ENCODE peak calls at places on chromosomes 2 and 18, in eight cellular contexts. One of them, this sample, is unnamed.

GRCh38 chr18:3481696-3482210 is 31.8 kb downstream of the TGIF1 start:
- DNase-seq in kidney tubule cell: no peak
- DNase-seq in naive B cell: no peak
- DNase-seq in naive thymus-derived CD8-positive, alpha-beta T cell: peak; percentile 7
- DNase-seq in activated naive CD8-positive, alpha-beta T cell treated with anti-CD3 and anti-CD28 coated beads, Interleukin-2, amount 50 U/mL, for 24 hours: peak; percentile 18
- DNase-seq in activated gamma-delta T cell treated with Interleukin-2 at 50 U/mL for 16 hours: peak; percentile 23
- DNase-seq in NCI-H146: no peak
- DNase-seq in left ventricle myocardium superior: no peak
- DNase-seq in this sample: no peak

GRCh38 chr18:76494181-76494540 is 881 bp downstream of the ZNF516 start:
- DNase-seq in NCI-H146: peak; percentile 84
- DNase-seq in activated gamma-delta T cell treated with Interleukin-2 at 50 U/mL for 16 hours: no peak
- DNase-seq in naive B cell: peak; percentile 17
- DNase-seq in left ventricle myocardium superior: peak; percentile 53
- DNase-seq in naive thymus-derived CD8-positive, alpha-beta T cell: no peak
- DNase-seq in activated naive CD8-positive, alpha-beta T cell treated with anti-CD3 and anti-CD28 coated beads, Interleukin-2, amount 50 U/mL, for 24 hours: peak; percentile 27
- DNase-seq in kidney tubule cell: peak; percentile 19
- DNase-seq in this sample: no peak

GRCh38 chr18:37662546-37663339 is 97.1 kb upstream of the CELF4 start:
- DNase-seq in left ventricle myocardium superior: no peak
- DNase-seq in naive B cell: no peak
- DNase-seq in activated gamma-delta T cell treated with Interleukin-2 at 50 U/mL for 16 hours: no peak
- DNase-seq in kidney tubule cell: no peak
- DNase-seq in naive thymus-derived CD8-positive, alpha-beta T cell: no peak
- DNase-seq in activated naive CD8-positive, alpha-beta T cell treated with anti-CD3 and anti-CD28 coated beads, Interleukin-2, amount 50 U/mL, for 24 hours: no peak
- DNase-seq in NCI-H146: no peak
- DNase-seq in this sample: no peak

GRCh38 chr2:176638167-176639015 is 369.1 kb downstream of the MTX2 start:
- DNase-seq in activated naive CD8-positive, alpha-beta T cell treated with anti-CD3 and anti-CD28 coated beads, Interleukin-2, amount 50 U/mL, for 24 hours: peak; percentile 71
- DNase-seq in NCI-H146: peak; percentile 70
- DNase-seq in left ventricle myocardium superior: peak; percentile 81
- DNase-seq in naive B cell: peak; percentile 19
- DNase-seq in kidney tubule cell: peak; percentile 76
- DNase-seq in naive thymus-derived CD8-positive, alpha-beta T cell: peak; percentile 57
- DNase-seq in activated gamma-delta T cell treated with Interleukin-2 at 50 U/mL for 16 hours: peak; percentile 42
- DNase-seq in this sample: peak; percentile 76

GRCh38 chr2:41925009-41925408 is 122.8 kb upstream of the PKDCC start:
- DNase-seq in activated naive CD8-positive, alpha-beta T cell treated with anti-CD3 and anti-CD28 coated beads, Interleukin-2, amount 50 U/mL, for 24 hours: no peak
- DNase-seq in naive thymus-derived CD8-positive, alpha-beta T cell: no peak
- DNase-seq in NCI-H146: no peak
- DNase-seq in naive B cell: no peak
- DNase-seq in activated gamma-delta T cell treated with Interleukin-2 at 50 U/mL for 16 hours: no peak
- DNase-seq in left ventricle myocardium superior: no peak
- DNase-seq in kidney tubule cell: no peak
- DNase-seq in this sample: no peak

GRCh38 chr18:26803643-26804042 is 61.9 kb downstream of the AQP4 start:
- DNase-seq in naive thymus-derived CD8-positive, alpha-beta T cell: no peak
- DNase-seq in kidney tubule cell: peak; percentile 28
- DNase-seq in activated gamma-delta T cell treated with Interleukin-2 at 50 U/mL for 16 hours: no peak
- DNase-seq in activated naive CD8-positive, alpha-beta T cell treated with anti-CD3 and anti-CD28 coated beads, Interleukin-2, amount 50 U/mL, for 24 hours: no peak
- DNase-seq in naive B cell: no peak
- DNase-seq in left ventricle myocardium superior: no peak
- DNase-seq in NCI-H146: peak; percentile 63
- DNase-seq in this sample: no peak

GRCh38 chr2:27185331-27186026 is 26.4 kb upstream of the ATRAID start:
- DNase-seq in activated gamma-delta T cell treated with Interleukin-2 at 50 U/mL for 16 hours: no peak
- DNase-seq in left ventricle myocardium superior: no peak
- DNase-seq in activated naive CD8-positive, alpha-beta T cell treated with anti-CD3 and anti-CD28 coated beads, Interleukin-2, amount 50 U/mL, for 24 hours: no peak
- DNase-seq in NCI-H146: no peak
- DNase-seq in naive B cell: no peak
- DNase-seq in kidney tubule cell: no peak
- DNase-seq in naive thymus-derived CD8-positive, alpha-beta T cell: no peak
- DNase-seq in this sample: no peak

GRCh38 chr2:144606756-144607498 is 87.0 kb upstream of the ZEB2 start:
- DNase-seq in naive B cell: no peak
- DNase-seq in kidney tubule cell: no peak
- DNase-seq in naive thymus-derived CD8-positive, alpha-beta T cell: no peak
- DNase-seq in NCI-H146: no peak
- DNase-seq in activated gamma-delta T cell treated with Interleukin-2 at 50 U/mL for 16 hours: no peak
- DNase-seq in activated naive CD8-positive, alpha-beta T cell treated with anti-CD3 and anti-CD28 coated beads, Interleukin-2, amount 50 U/mL, for 24 hours: no peak
- DNase-seq in left ventricle myocardium superior: no peak
- DNase-seq in this sample: no peak

GRCh38 chr2:12493031-12493513 is 223.7 kb upstream of the TRIB2 start:
- DNase-seq in naive B cell: no peak
- DNase-seq in NCI-H146: no peak
- DNase-seq in left ventricle myocardium superior: peak; percentile 47
- DNase-seq in activated naive CD8-positive, alpha-beta T cell treated with anti-CD3 and anti-CD28 coated beads, Interleukin-2, amount 50 U/mL, for 24 hours: peak; percentile 22
- DNase-seq in kidney tubule cell: peak; percentile 67
- DNase-seq in activated gamma-delta T cell treated with Interleukin-2 at 50 U/mL for 16 hours: no peak
- DNase-seq in naive thymus-derived CD8-positive, alpha-beta T cell: no peak
- DNase-seq in this sample: peak; percentile 73

GRCh38 chr2:102975996-102976636 is 214.3 kb downstream of the TMEM182 start:
- DNase-seq in naive B cell: no peak
- DNase-seq in kidney tubule cell: peak; percentile 52
- DNase-seq in activated gamma-delta T cell treated with Interleukin-2 at 50 U/mL for 16 hours: no peak
- DNase-seq in naive thymus-derived CD8-positive, alpha-beta T cell: no peak
- DNase-seq in activated naive CD8-positive, alpha-beta T cell treated with anti-CD3 and anti-CD28 coated beads, Interleukin-2, amount 50 U/mL, for 24 hours: no peak
- DNase-seq in left ventricle myocardium superior: no peak
- DNase-seq in NCI-H146: peak; percentile 6
- DNase-seq in this sample: peak; percentile 32

GRCh38 chr18:3869848-3870247 is 419.9 kb downstream of the TGIF1 start:
- DNase-seq in activated naive CD8-positive, alpha-beta T cell treated with anti-CD3 and anti-CD28 coated beads, Interleukin-2, amount 50 U/mL, for 24 hours: no peak
- DNase-seq in kidney tubule cell: peak; percentile 75
- DNase-seq in NCI-H146: peak; percentile 53
- DNase-seq in naive B cell: peak; percentile 5
- DNase-seq in left ventricle myocardium superior: no peak
- DNase-seq in activated gamma-delta T cell treated with Interleukin-2 at 50 U/mL for 16 hours: no peak
- DNase-seq in naive thymus-derived CD8-positive, alpha-beta T cell: no peak
- DNase-seq in this sample: peak; percentile 44

GRCh38 chr2:227154976-227155375 is 9.0 kb downstream of the COL4A4 start:
- DNase-seq in kidney tubule cell: peak; percentile 85
- DNase-seq in naive B cell: no peak
- DNase-seq in activated naive CD8-positive, alpha-beta T cell treated with anti-CD3 and anti-CD28 coated beads, Interleukin-2, amount 50 U/mL, for 24 hours: no peak
- DNase-seq in activated gamma-delta T cell treated with Interleukin-2 at 50 U/mL for 16 hours: no peak
- DNase-seq in left ventricle myocardium superior: peak; percentile 74
- DNase-seq in NCI-H146: no peak
- DNase-seq in naive thymus-derived CD8-positive, alpha-beta T cell: no peak
- DNase-seq in this sample: peak; percentile 27

GRCh38 chr2:220279372-220279771 is 651.9 kb downstream of the SLC4A3 start:
- DNase-seq in left ventricle myocardium superior: no peak
- DNase-seq in kidney tubule cell: peak; percentile 93
- DNase-seq in activated gamma-delta T cell treated with Interleukin-2 at 50 U/mL for 16 hours: no peak
- DNase-seq in NCI-H146: no peak
- DNase-seq in naive B cell: no peak
- DNase-seq in naive thymus-derived CD8-positive, alpha-beta T cell: no peak
- DNase-seq in activated naive CD8-positive, alpha-beta T cell treated with anti-CD3 and anti-CD28 coated beads, Interleukin-2, amount 50 U/mL, for 24 hours: no peak
- DNase-seq in this sample: peak; percentile 80

GRCh38 chr2:132416080-132416911 is at the start of gene GPR39:
- DNase-seq in naive thymus-derived CD8-positive, alpha-beta T cell: no peak
- DNase-seq in activated naive CD8-positive, alpha-beta T cell treated with anti-CD3 and anti-CD28 coated beads, Interleukin-2, amount 50 U/mL, for 24 hours: no peak
- DNase-seq in NCI-H146: peak; percentile 43
- DNase-seq in activated gamma-delta T cell treated with Interleukin-2 at 50 U/mL for 16 hours: no peak
- DNase-seq in naive B cell: no peak
- DNase-seq in kidney tubule cell: peak; percentile 100
- DNase-seq in left ventricle myocardium superior: peak; percentile 56
- DNase-seq in this sample: peak; percentile 99

GRCh38 chr2:8315766-8316165 is 366.1 kb upstream of the ID2 start:
- DNase-seq in left ventricle myocardium superior: no peak
- DNase-seq in naive B cell: no peak
- DNase-seq in activated gamma-delta T cell treated with Interleukin-2 at 50 U/mL for 16 hours: no peak
- DNase-seq in naive thymus-derived CD8-positive, alpha-beta T cell: no peak
- DNase-seq in NCI-H146: no peak
- DNase-seq in kidney tubule cell: no peak
- DNase-seq in activated naive CD8-positive, alpha-beta T cell treated with anti-CD3 and anti-CD28 coated beads, Interleukin-2, amount 50 U/mL, for 24 hours: no peak
- DNase-seq in this sample: no peak

GRCh38 chr2:220243571-220243970 is 616.1 kb downstream of the SLC4A3 start:
- DNase-seq in activated gamma-delta T cell treated with Interleukin-2 at 50 U/mL for 16 hours: no peak
- DNase-seq in activated naive CD8-positive, alpha-beta T cell treated with anti-CD3 and anti-CD28 coated beads, Interleukin-2, amount 50 U/mL, for 24 hours: no peak
- DNase-seq in NCI-H146: no peak
- DNase-seq in naive thymus-derived CD8-positive, alpha-beta T cell: no peak
- DNase-seq in naive B cell: no peak
- DNase-seq in kidney tubule cell: no peak
- DNase-seq in left ventricle myocardium superior: no peak
- DNase-seq in this sample: no peak

GRCh38 chr2:160920791-160921303 is 239.4 kb upstream of the TANK start:
- DNase-seq in naive B cell: no peak
- DNase-seq in naive thymus-derived CD8-positive, alpha-beta T cell: no peak
- DNase-seq in activated gamma-delta T cell treated with Interleukin-2 at 50 U/mL for 16 hours: no peak
- DNase-seq in left ventricle myocardium superior: peak; percentile 41
- DNase-seq in activated naive CD8-positive, alpha-beta T cell treated with anti-CD3 and anti-CD28 coated beads, Interleukin-2, amount 50 U/mL, for 24 hours: no peak
- DNase-seq in NCI-H146: no peak
- DNase-seq in kidney tubule cell: no peak
- DNase-seq in this sample: no peak

GRCh38 chr2:30639836-30640235 is 167.4 kb downstream of the CAPN13 start:
- DNase-seq in kidney tubule cell: no peak
- DNase-seq in left ventricle myocardium superior: no peak
- DNase-seq in naive B cell: no peak
- DNase-seq in activated naive CD8-positive, alpha-beta T cell treated with anti-CD3 and anti-CD28 coated beads, Interleukin-2, amount 50 U/mL, for 24 hours: no peak
- DNase-seq in naive thymus-derived CD8-positive, alpha-beta T cell: no peak
- DNase-seq in NCI-H146: peak; percentile 53
- DNase-seq in activated gamma-delta T cell treated with Interleukin-2 at 50 U/mL for 16 hours: no peak
- DNase-seq in this sample: no peak

GRCh38 chr18:58937204-58937603 is 72.5 kb downstream of the ZNF532 start:
- DNase-seq in kidney tubule cell: peak; percentile 53
- DNase-seq in activated naive CD8-positive, alpha-beta T cell treated with anti-CD3 and anti-CD28 coated beads, Interleukin-2, amount 50 U/mL, for 24 hours: no peak
- DNase-seq in left ventricle myocardium superior: no peak
- DNase-seq in naive B cell: no peak
- DNase-seq in activated gamma-delta T cell treated with Interleukin-2 at 50 U/mL for 16 hours: no peak
- DNase-seq in naive thymus-derived CD8-positive, alpha-beta T cell: no peak
- DNase-seq in NCI-H146: no peak
- DNase-seq in this sample: no peak

GRCh38 chr2:231680992-231681852 is 27.1 kb upstream of the PTMA start:
- DNase-seq in left ventricle myocardium superior: peak; percentile 96
- DNase-seq in naive thymus-derived CD8-positive, alpha-beta T cell: no peak
- DNase-seq in NCI-H146: peak; percentile 91
- DNase-seq in activated naive CD8-positive, alpha-beta T cell treated with anti-CD3 and anti-CD28 coated beads, Interleukin-2, amount 50 U/mL, for 24 hours: no peak
- DNase-seq in kidney tubule cell: peak; percentile 83
- DNase-seq in activated gamma-delta T cell treated with Interleukin-2 at 50 U/mL for 16 hours: no peak
- DNase-seq in naive B cell: peak; percentile 49
- DNase-seq in this sample: no peak

GRCh38 chr2:8059794-8060193 is 622.1 kb upstream of the ID2 start:
- DNase-seq in naive B cell: no peak
- DNase-seq in NCI-H146: no peak
- DNase-seq in activated gamma-delta T cell treated with Interleukin-2 at 50 U/mL for 16 hours: no peak
- DNase-seq in naive thymus-derived CD8-positive, alpha-beta T cell: no peak
- DNase-seq in left ventricle myocardium superior: no peak
- DNase-seq in activated naive CD8-positive, alpha-beta T cell treated with anti-CD3 and anti-CD28 coated beads, Interleukin-2, amount 50 U/mL, for 24 hours: no peak
- DNase-seq in kidney tubule cell: no peak
- DNase-seq in this sample: no peak

GRCh38 chr2:219538488-219539294 is 4.9 kb downstream of the CHPF start:
- DNase-seq in naive B cell: no peak
- DNase-seq in activated naive CD8-positive, alpha-beta T cell treated with anti-CD3 and anti-CD28 coated beads, Interleukin-2, amount 50 U/mL, for 24 hours: no peak
- DNase-seq in kidney tubule cell: no peak
- DNase-seq in left ventricle myocardium superior: no peak
- DNase-seq in activated gamma-delta T cell treated with Interleukin-2 at 50 U/mL for 16 hours: no peak
- DNase-seq in NCI-H146: no peak
- DNase-seq in naive thymus-derived CD8-positive, alpha-beta T cell: no peak
- DNase-seq in this sample: no peak

GRCh38 chr2:69466728-69467127 is 29.5 kb upstream of the NFU1 start:
- DNase-seq in NCI-H146: no peak
- DNase-seq in naive thymus-derived CD8-positive, alpha-beta T cell: no peak
- DNase-seq in activated gamma-delta T cell treated with Interleukin-2 at 50 U/mL for 16 hours: no peak
- DNase-seq in left ventricle myocardium superior: no peak
- DNase-seq in kidney tubule cell: no peak
- DNase-seq in naive B cell: no peak
- DNase-seq in activated naive CD8-positive, alpha-beta T cell treated with anti-CD3 and anti-CD28 coated beads, Interleukin-2, amount 50 U/mL, for 24 hours: no peak
- DNase-seq in this sample: no peak

GRCh38 chr2:31353121-31353520 is 61.4 kb downstream of the XDH start:
- DNase-seq in left ventricle myocardium superior: no peak
- DNase-seq in naive B cell: no peak
- DNase-seq in activated gamma-delta T cell treated with Interleukin-2 at 50 U/mL for 16 hours: no peak
- DNase-seq in kidney tubule cell: no peak
- DNase-seq in activated naive CD8-positive, alpha-beta T cell treated with anti-CD3 and anti-CD28 coated beads, Interleukin-2, amount 50 U/mL, for 24 hours: no peak
- DNase-seq in naive thymus-derived CD8-positive, alpha-beta T cell: no peak
- DNase-seq in NCI-H146: no peak
- DNase-seq in this sample: no peak

GRCh38 chr18:12361770-12362378 is 15.2 kb downstream of the AFG3L2 start:
- DNase-seq in naive B cell: no peak
- DNase-seq in naive thymus-derived CD8-positive, alpha-beta T cell: no peak
- DNase-seq in activated naive CD8-positive, alpha-beta T cell treated with anti-CD3 and anti-CD28 coated beads, Interleukin-2, amount 50 U/mL, for 24 hours: no peak
- DNase-seq in left ventricle myocardium superior: peak; percentile 86
- DNase-seq in kidney tubule cell: peak; percentile 54
- DNase-seq in activated gamma-delta T cell treated with Interleukin-2 at 50 U/mL for 16 hours: no peak
- DNase-seq in NCI-H146: no peak
- DNase-seq in this sample: no peak

GRCh38 chr2:126775300-126775985 is 119.5 kb downstream of the GYPC start:
- DNase-seq in naive B cell: no peak
- DNase-seq in kidney tubule cell: no peak
- DNase-seq in activated gamma-delta T cell treated with Interleukin-2 at 50 U/mL for 16 hours: no peak
- DNase-seq in left ventricle myocardium superior: no peak
- DNase-seq in naive thymus-derived CD8-positive, alpha-beta T cell: no peak
- DNase-seq in NCI-H146: no peak
- DNase-seq in activated naive CD8-positive, alpha-beta T cell treated with anti-CD3 and anti-CD28 coated beads, Interleukin-2, amount 50 U/mL, for 24 hours: no peak
- DNase-seq in this sample: no peak

GRCh38 chr2:231646471-231646870 is 53.8 kb downstream of the TEX44 start:
- DNase-seq in kidney tubule cell: no peak
- DNase-seq in naive thymus-derived CD8-positive, alpha-beta T cell: no peak
- DNase-seq in NCI-H146: no peak
- DNase-seq in naive B cell: no peak
- DNase-seq in activated naive CD8-positive, alpha-beta T cell treated with anti-CD3 and anti-CD28 coated beads, Interleukin-2, amount 50 U/mL, for 24 hours: no peak
- DNase-seq in activated gamma-delta T cell treated with Interleukin-2 at 50 U/mL for 16 hours: no peak
- DNase-seq in left ventricle myocardium superior: no peak
- DNase-seq in this sample: peak; percentile 64

GRCh38 chr2:48883661-48884060 is 128.1 kb upstream of the LHCGR start:
- DNase-seq in naive B cell: no peak
- DNase-seq in naive thymus-derived CD8-positive, alpha-beta T cell: no peak
- DNase-seq in activated naive CD8-positive, alpha-beta T cell treated with anti-CD3 and anti-CD28 coated beads, Interleukin-2, amount 50 U/mL, for 24 hours: no peak
- DNase-seq in activated gamma-delta T cell treated with Interleukin-2 at 50 U/mL for 16 hours: no peak
- DNase-seq in kidney tubule cell: no peak
- DNase-seq in NCI-H146: no peak
- DNase-seq in left ventricle myocardium superior: no peak
- DNase-seq in this sample: no peak

GRCh38 chr2:25664531-25665307 is 8.7 kb downstream of the DTNB start:
- DNase-seq in activated naive CD8-positive, alpha-beta T cell treated with anti-CD3 and anti-CD28 coated beads, Interleukin-2, amount 50 U/mL, for 24 hours: peak; percentile 34
- DNase-seq in activated gamma-delta T cell treated with Interleukin-2 at 50 U/mL for 16 hours: peak; percentile 14
- DNase-seq in naive B cell: peak; percentile 17
- DNase-seq in naive thymus-derived CD8-positive, alpha-beta T cell: peak; percentile 21
- DNase-seq in NCI-H146: peak; percentile 63
- DNase-seq in kidney tubule cell: peak; percentile 71
- DNase-seq in left ventricle myocardium superior: no peak
- DNase-seq in this sample: peak; percentile 85

GRCh38 chr2:177338177-177338721 is 54.3 kb upstream of the AGPS start:
- DNase-seq in NCI-H146: no peak
- DNase-seq in naive thymus-derived CD8-positive, alpha-beta T cell: no peak
- DNase-seq in left ventricle myocardium superior: no peak
- DNase-seq in activated gamma-delta T cell treated with Interleukin-2 at 50 U/mL for 16 hours: no peak
- DNase-seq in naive B cell: no peak
- DNase-seq in kidney tubule cell: peak; percentile 94
- DNase-seq in activated naive CD8-positive, alpha-beta T cell treated with anti-CD3 and anti-CD28 coated beads, Interleukin-2, amount 50 U/mL, for 24 hours: no peak
- DNase-seq in this sample: peak; percentile 83

GRCh38 chr18:76264073-76264472 is 231.0 kb downstream of the ZNF516 start:
- DNase-seq in NCI-H146: no peak
- DNase-seq in naive thymus-derived CD8-positive, alpha-beta T cell: no peak
- DNase-seq in activated gamma-delta T cell treated with Interleukin-2 at 50 U/mL for 16 hours: no peak
- DNase-seq in naive B cell: no peak
- DNase-seq in left ventricle myocardium superior: no peak
- DNase-seq in kidney tubule cell: no peak
- DNase-seq in activated naive CD8-positive, alpha-beta T cell treated with anti-CD3 and anti-CD28 coated beads, Interleukin-2, amount 50 U/mL, for 24 hours: no peak
- DNase-seq in this sample: no peak

GRCh38 chr2:160491922-160492371 is 1.7 kb downstream of the RBMS1 start:
- DNase-seq in naive thymus-derived CD8-positive, alpha-beta T cell: no peak
- DNase-seq in activated naive CD8-positive, alpha-beta T cell treated with anti-CD3 and anti-CD28 coated beads, Interleukin-2, amount 50 U/mL, for 24 hours: no peak
- DNase-seq in left ventricle myocardium superior: no peak
- DNase-seq in naive B cell: no peak
- DNase-seq in kidney tubule cell: peak; percentile 69
- DNase-seq in NCI-H146: no peak
- DNase-seq in activated gamma-delta T cell treated with Interleukin-2 at 50 U/mL for 16 hours: no peak
- DNase-seq in this sample: peak; percentile 40

GRCh38 chr2:183093857-183094657 is 15.5 kb downstream of the DUSP19 start:
- DNase-seq in left ventricle myocardium superior: no peak
- DNase-seq in naive thymus-derived CD8-positive, alpha-beta T cell: no peak
- DNase-seq in activated gamma-delta T cell treated with Interleukin-2 at 50 U/mL for 16 hours: no peak
- DNase-seq in NCI-H146: no peak
- DNase-seq in activated naive CD8-positive, alpha-beta T cell treated with anti-CD3 and anti-CD28 coated beads, Interleukin-2, amount 50 U/mL, for 24 hours: no peak
- DNase-seq in kidney tubule cell: no peak
- DNase-seq in naive B cell: no peak
- DNase-seq in this sample: no peak

GRCh38 chr2:144745424-144745823 is 225.5 kb upstream of the ZEB2 start:
- DNase-seq in naive thymus-derived CD8-positive, alpha-beta T cell: no peak
- DNase-seq in activated gamma-delta T cell treated with Interleukin-2 at 50 U/mL for 16 hours: no peak
- DNase-seq in kidney tubule cell: no peak
- DNase-seq in NCI-H146: no peak
- DNase-seq in activated naive CD8-positive, alpha-beta T cell treated with anti-CD3 and anti-CD28 coated beads, Interleukin-2, amount 50 U/mL, for 24 hours: no peak
- DNase-seq in left ventricle myocardium superior: no peak
- DNase-seq in naive B cell: no peak
- DNase-seq in this sample: no peak